ENCODE peak calls at places on chromosomes 12 and 14, in four cellular contexts. One of them, this sample, is unnamed.

GRCh38 chr14:104239866-104240301 is 101.5 kb downstream of the KIF26A start:
- DNase-seq in K562: no peak
- DNase-seq in IMR-90: no peak
- DNase-seq in HepG2: no peak
- DNase-seq in this sample: no peak

GRCh38 chr12:127287256-127287655 is 979.7 kb upstream of the TMEM132C start:
- DNase-seq in IMR-90: no peak
- DNase-seq in K562: no peak
- DNase-seq in HepG2: no peak
- DNase-seq in this sample: no peak

GRCh38 chr14:59632381-59632780 is 55.8 kb upstream of the CCDC175 start:
- DNase-seq in K562: peak; percentile 21
- DNase-seq in IMR-90: peak; percentile 6
- DNase-seq in HepG2: peak; percentile 20
- DNase-seq in this sample: peak; percentile 25

GRCh38 chr14:75542585-75543091 is 20.4 kb downstream of the BATF start:
- DNase-seq in K562: peak; percentile 59
- DNase-seq in IMR-90: no peak
- DNase-seq in HepG2: no peak
- DNase-seq in this sample: no peak

GRCh38 chr12:26554332-26554731 is 278.7 kb downstream of the ITPR2 start:
- DNase-seq in HepG2: no peak
- DNase-seq in K562: no peak
- DNase-seq in IMR-90: no peak
- DNase-seq in this sample: no peak

GRCh38 chr14:41423503-41423902 is 183.2 kb upstream of the LRFN5 start:
- DNase-seq in K562: no peak
- DNase-seq in IMR-90: no peak
- DNase-seq in HepG2: no peak
- DNase-seq in this sample: no peak

GRCh38 chr14:74211945-74212580 is 27.2 kb upstream of the VSX2 start:
- DNase-seq in HepG2: no peak
- DNase-seq in IMR-90: no peak
- DNase-seq in K562: no peak
- DNase-seq in this sample: no peak

GRCh38 chr14:64569108-64570045 is 19.6 kb downstream of the PPP1R36 start:
- DNase-seq in HepG2: peak; percentile 10
- DNase-seq in IMR-90: peak; percentile 61
- DNase-seq in K562: no peak
- DNase-seq in this sample: peak; percentile 82

GRCh38 chr12:29053567-29053966 is 95.5 kb upstream of the FAR2 start:
- DNase-seq in K562: peak; percentile 6
- DNase-seq in HepG2: no peak
- DNase-seq in IMR-90: no peak
- DNase-seq in this sample: no peak

GRCh38 chr14:90828642-90829487 is 12.6 kb upstream of the TTC7B start:
- DNase-seq in HepG2: no peak
- DNase-seq in IMR-90: no peak
- DNase-seq in K562: no peak
- DNase-seq in this sample: no peak

GRCh38 chr14:100605230-100605629 is 18.0 kb upstream of the BEGAIN start:
- DNase-seq in IMR-90: no peak
- DNase-seq in K562: no peak
- DNase-seq in HepG2: no peak
- DNase-seq in this sample: no peak

GRCh38 chr12:6538420-6539275 is 4.3 kb downstream of the GAPDH start:
- DNase-seq in IMR-90: peak; percentile 60
- DNase-seq in K562: peak; percentile 53
- DNase-seq in HepG2: peak; percentile 6
- DNase-seq in this sample: peak; percentile 42

GRCh38 chr14:70567791-70568190 is 32.7 kb downstream of the MED6 start:
- DNase-seq in IMR-90: peak; percentile 39
- DNase-seq in K562: peak; percentile 6
- DNase-seq in HepG2: peak; percentile 64
- DNase-seq in this sample: peak; percentile 46

GRCh38 chr14:42172304-42172703 is 565.6 kb downstream of the LRFN5 start:
- DNase-seq in IMR-90: no peak
- DNase-seq in HepG2: no peak
- DNase-seq in K562: no peak
- DNase-seq in this sample: no peak

GRCh38 chr12:29158364-29158763 is 9.3 kb downstream of the FAR2 start:
- DNase-seq in K562: no peak
- DNase-seq in IMR-90: no peak
- DNase-seq in HepG2: no peak
- DNase-seq in this sample: no peak

GRCh38 chr12:119369907-119370546 is 35.5 kb downstream of the CCDC60 start:
- DNase-seq in K562: no peak
- DNase-seq in IMR-90: no peak
- DNase-seq in HepG2: no peak
- DNase-seq in this sample: no peak

GRCh38 chr12:26878661-26879119 is 45.7 kb upstream of the ITPR2 start:
- DNase-seq in HepG2: no peak
- DNase-seq in K562: no peak
- DNase-seq in IMR-90: no peak
- DNase-seq in this sample: no peak

GRCh38 chr14:52355016-52355430 is 40.9 kb downstream of the PTGER2 start:
- DNase-seq in IMR-90: peak; percentile 95
- DNase-seq in HepG2: no peak
- DNase-seq in K562: no peak
- DNase-seq in this sample: peak; percentile 44
- TF ChIP-seq MAZ in IMR-90: no peak
- TF ChIP-seq MAZ in HepG2: no peak
- TF ChIP-seq MAZ in K562: no peak
- TF ChIP-seq MAZ in this sample: no peak

DNA sequence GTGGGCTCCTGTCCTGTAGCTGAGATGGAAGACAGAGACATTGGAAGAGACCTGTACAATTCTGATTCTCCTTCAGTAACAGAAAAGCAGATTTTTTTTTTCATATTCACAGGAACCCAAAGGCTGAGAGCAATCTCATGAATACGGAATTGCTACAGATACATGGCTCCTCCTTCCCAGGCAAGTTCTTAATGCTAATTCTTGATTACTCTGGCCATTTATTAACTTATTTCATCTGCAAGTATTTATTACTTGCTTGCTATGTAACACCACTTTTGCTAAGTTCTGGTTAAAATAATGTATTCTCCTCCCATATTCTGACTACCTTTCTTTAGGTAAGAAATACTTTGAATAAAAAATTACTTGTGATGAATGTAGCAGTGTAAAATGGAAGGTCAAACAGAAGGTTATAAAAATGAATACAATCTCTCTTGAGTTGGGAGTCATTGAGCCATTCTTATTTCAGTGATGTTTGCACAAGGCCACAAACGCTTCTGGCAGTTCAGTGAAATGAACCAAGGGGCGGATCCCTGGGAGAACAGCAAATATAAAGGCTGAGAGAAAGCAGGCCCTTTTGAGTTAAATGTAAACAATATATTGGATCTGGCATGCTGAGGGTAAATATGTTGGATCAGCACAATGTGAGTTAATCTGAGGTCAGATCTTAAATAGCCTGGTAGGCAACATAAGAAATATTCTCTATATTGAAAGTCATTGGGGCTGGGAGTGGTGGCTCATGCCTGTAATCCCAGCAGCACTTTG is 37.6 kb downstream of the MUCL1 start:
- DNase-seq in K562: no peak
- DNase-seq in IMR-90: no peak
- DNase-seq in HepG2: peak; percentile 89
- DNase-seq in this sample: no peak
- TF ChIP-seq MAZ in K562: no peak
- TF ChIP-seq MAZ in IMR-90: no peak
- TF ChIP-seq MAZ in HepG2: no peak
- TF ChIP-seq MAZ in this sample: no peak

GRCh38 chr12:9759680-9760592 is 765 bp downstream of the CD69 start:
- DNase-seq in IMR-90: no peak
- DNase-seq in K562: no peak
- DNase-seq in HepG2: no peak
- DNase-seq in this sample: no peak
- TF ChIP-seq MAZ in IMR-90: no peak
- TF ChIP-seq MAZ in K562: no peak
- TF ChIP-seq MAZ in HepG2: no peak
- TF ChIP-seq MAZ in this sample: no peak

GRCh38 chr12:56243731-56244181 is 13.9 kb downstream of the SLC39A5 start:
- DNase-seq in HepG2: peak; percentile 41
- DNase-seq in K562: peak; percentile 70
- DNase-seq in IMR-90: no peak
- DNase-seq in this sample: no peak
- TF ChIP-seq MAZ in HepG2: no peak
- TF ChIP-seq MAZ in K562: peak; percentile 31
- TF ChIP-seq MAZ in IMR-90: no peak
- TF ChIP-seq MAZ in this sample: no peak

DNA sequence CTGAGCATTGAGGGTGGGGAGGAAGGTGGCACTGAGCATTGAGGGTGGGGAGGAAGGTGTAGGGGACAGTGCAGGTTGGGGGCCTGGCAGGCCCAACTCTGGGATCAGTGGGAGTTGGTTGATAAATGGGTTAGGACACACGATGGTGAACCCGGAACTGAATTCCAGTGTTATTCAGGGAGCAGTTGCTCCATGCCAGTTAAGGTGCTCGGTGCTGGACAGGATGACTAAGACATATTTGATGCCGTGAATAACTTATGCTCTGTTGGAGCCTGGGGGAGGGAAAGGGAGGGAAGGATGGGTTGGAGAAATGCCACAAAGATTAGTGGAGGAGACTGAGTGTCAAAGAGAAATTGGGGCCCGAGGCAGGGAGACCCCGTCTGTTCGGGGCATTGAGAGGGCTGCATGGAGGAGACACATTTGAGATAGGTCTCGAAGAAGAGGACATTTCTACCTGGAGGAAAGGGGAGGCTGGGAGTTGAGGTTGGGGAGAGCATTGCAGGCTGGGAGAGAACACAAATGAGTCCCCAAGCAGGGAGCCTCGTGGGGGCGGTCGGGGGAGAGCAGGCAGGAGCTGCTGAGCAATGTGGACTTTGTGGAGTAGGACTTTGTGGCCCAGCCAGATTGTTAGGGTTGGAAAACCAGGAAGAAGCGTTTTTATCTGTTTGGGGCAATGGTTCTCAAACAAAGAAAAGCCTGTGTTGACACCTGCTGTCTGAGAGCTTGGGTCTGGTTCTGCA is 65.3 kb downstream of the IQSEC3 start:
- DNase-seq in IMR-90: no peak
- DNase-seq in K562: no peak
- DNase-seq in HepG2: no peak
- DNase-seq in this sample: peak; percentile 64
- TF ChIP-seq MAZ in IMR-90: no peak
- TF ChIP-seq MAZ in K562: no peak
- TF ChIP-seq MAZ in HepG2: no peak
- TF ChIP-seq MAZ in this sample: no peak

DNA sequence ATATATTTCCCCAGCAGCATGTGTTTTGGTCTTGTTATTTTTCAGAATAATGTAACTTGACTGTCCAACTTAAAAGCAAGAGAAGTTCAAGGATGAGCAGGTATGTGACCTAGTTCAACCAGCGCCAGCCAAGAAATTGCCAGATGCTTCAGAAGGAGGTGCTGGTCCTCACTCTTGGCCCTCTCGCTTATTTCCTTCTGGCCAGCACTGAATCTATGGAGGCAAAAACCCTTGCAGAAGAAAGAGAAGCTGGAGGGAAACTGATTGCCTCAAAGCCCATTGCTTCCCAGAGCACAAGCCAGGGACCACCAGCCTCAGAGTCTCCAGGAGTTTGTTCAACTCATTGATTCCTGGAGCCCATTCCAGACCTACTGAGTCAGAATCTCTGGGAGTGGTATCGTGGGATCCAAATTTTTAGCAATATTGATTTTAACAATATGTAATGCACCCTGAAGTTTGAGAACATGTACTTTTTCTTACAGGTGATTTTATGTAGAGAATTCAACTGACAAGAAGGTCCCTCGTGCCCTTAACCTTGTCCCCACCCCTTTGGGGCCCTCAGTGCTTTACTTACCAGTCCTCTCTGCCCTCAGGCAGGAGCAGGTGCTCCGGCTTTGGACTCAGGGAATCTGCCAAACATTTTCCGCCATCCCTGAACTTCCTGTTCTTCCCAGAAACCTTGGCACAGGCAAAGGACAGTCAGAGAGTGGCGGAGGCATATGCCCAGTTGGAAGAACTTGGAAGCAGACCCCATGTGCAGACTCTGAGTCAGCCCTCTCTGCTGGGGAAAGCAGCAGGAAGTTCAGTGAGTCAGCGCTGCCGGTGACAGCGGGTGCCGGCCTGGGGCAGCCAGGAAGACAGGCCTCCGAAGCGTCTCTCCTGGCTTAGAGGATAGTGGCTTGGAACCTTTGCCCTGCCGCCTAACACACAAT is 10.3 kb downstream of the BEST3 start:
- DNase-seq in K562: peak; percentile 76
- DNase-seq in HepG2: peak; percentile 44
- DNase-seq in IMR-90: peak; percentile 94
- DNase-seq in this sample: peak; percentile 86
- TF ChIP-seq MAZ in K562: no peak
- TF ChIP-seq MAZ in HepG2: no peak
- TF ChIP-seq MAZ in IMR-90: no peak
- TF ChIP-seq MAZ in this sample: no peak

GRCh38 chr12:62832027-62832426 is 102.9 kb downstream of the PPM1H start:
- DNase-seq in HepG2: no peak
- DNase-seq in K562: no peak
- DNase-seq in IMR-90: no peak
- DNase-seq in this sample: no peak
- TF ChIP-seq MAZ in HepG2: no peak
- TF ChIP-seq MAZ in K562: no peak
- TF ChIP-seq MAZ in IMR-90: no peak
- TF ChIP-seq MAZ in this sample: no peak

DNA sequence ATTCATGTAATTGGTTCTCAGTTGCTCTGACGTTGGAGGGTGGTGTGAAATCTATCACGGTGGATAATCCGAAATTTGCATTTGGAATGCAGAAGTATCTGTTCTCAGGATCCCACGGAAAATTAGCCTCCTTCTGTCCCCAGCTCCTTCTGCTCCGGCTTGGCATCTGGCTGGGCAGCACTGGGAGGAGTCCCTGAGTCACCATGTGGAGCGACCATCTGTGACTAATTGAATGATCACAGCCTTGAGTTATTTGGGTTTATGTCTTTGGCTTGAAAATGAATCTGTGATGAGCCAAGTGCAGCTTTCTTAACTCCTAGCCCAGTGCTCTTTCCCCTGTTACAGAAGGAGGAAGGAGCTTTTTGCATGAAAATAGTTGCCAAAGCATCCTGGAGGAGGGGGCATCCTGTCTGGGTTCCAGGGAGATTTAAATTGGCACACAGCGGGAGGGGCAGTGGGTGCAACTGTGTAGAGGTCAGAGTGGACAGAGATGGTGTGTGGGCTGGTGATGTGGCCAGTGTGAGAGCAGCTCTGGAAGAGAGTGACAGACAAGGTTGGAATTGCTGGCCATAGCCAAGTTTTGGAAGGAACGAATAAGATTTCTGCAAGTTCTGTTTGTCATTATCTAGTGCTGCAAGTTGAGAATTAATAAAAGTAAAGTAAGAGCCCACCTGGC is 74.3 kb downstream of the SLC24A4 start:
- DNase-seq in K562: no peak
- DNase-seq in IMR-90: peak; percentile 62
- DNase-seq in HepG2: no peak
- DNase-seq in this sample: peak; percentile 28
- TF ChIP-seq MAZ in K562: no peak
- TF ChIP-seq MAZ in IMR-90: no peak
- TF ChIP-seq MAZ in HepG2: no peak
- TF ChIP-seq MAZ in this sample: no peak

This sample was measured in A549.